ENCODE peak calls at places on chromosomes 12 and 14, in five cellular contexts. J, H, R, Z and G are unnamed samples.

GRCh38 chr14:71636820-71637471 is 295.3 kb upstream of the RGS6 start:
- DNase-seq in J (no peak), H (no peak), R (no peak), Z (no peak), G (no peak)

GRCh38 chr12:96238336-96239031 is 44.3 kb downstream of the ELK3 start:
- DNase-seq in J (no peak), H (no peak), R (no peak), Z (no peak), G (no peak)

GRCh38 chr12:3421191-3421590 is 69.8 kb upstream of the PRMT8 start:
- DNase-seq in J (no peak), H (no peak), R (no peak), Z (no peak), G (no peak)

GRCh38 chr12:104784592-104784991 is 173.5 kb downstream of the SLC41A2 start:
- DNase-seq in J (no peak), H (no peak), R (no peak), Z (no peak), G (no peak)

GRCh38 chr12:54028324-54029201 is at the start of gene HOXC6:
- DNase-seq in J (peak), H (no peak), R (peak), Z (no peak), G (peak)

GRCh38 chr12:24748326-24748725 is 200.6 kb downstream of the BCAT1 start:
- DNase-seq in J (no peak), H (no peak), R (no peak), Z (no peak), G (no peak)

GRCh38 chr12:107442593-107442992 is 243.0 kb upstream of the PWP1 start:
- DNase-seq in J (no peak), H (no peak), R (no peak), Z (no peak), G (no peak)

GRCh38 chr12:2638273-2639019 is 156.3 kb upstream of the FKBP4 start:
- DNase-seq in J (no peak), H (no peak), R (no peak), Z (no peak), G (no peak)

GRCh38 chr12:13275366-13275765 is 78.8 kb downstream of the EMP1 start:
- DNase-seq in J (no peak), H (no peak), R (no peak), Z (no peak), G (no peak)

GRCh38 chr12:63083046-63083445 is 68.0 kb downstream of the AVPR1A start:
- DNase-seq in J (no peak), H (no peak), R (no peak), Z (no peak), G (no peak)

GRCh38 chr12:63079791-63080395 is 71.1 kb downstream of the AVPR1A start:
- DNase-seq in J (no peak), H (no peak), R (no peak), Z (no peak), G (no peak)

GRCh38 chr12:63086149-63086915 is 64.7 kb downstream of the AVPR1A start:
- DNase-seq in J (no peak), H (no peak), R (no peak), Z (no peak), G (no peak)

GRCh38 chr12:63085120-63085519 is 65.9 kb downstream of the AVPR1A start:
- DNase-seq in J (no peak), H (no peak), R (no peak), Z (no peak), G (no peak)

DNA sequence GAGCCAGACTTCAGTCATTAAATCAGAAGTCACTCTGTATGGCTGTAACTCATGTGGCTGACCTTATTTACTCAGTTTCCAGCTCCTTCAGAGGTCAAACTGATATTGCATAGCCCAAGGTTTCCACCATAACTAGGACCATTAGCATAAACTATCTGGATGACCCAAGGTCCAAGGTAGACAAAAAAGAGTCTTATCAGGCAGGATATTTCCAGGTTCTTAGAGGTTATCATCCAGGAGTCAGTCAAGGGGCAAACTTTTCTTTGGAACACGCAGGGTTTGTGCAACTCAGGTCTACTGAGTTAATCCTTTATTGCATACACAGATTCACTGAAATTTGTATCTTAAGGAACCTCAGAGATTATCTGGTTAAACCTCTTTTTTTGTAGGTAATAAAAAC is 66.5 kb downstream of the AVPR1A start:
- DNase-seq in J (no peak), H (no peak), R (no peak), Z (no peak), G (no peak)
- H3K27ac ChIP-seq in J (no peak), H (no peak), R (no peak), Z (no peak), G (no peak)

GRCh38 chr14:23443881-23444280 is 8.4 kb upstream of the MYH7 start:
- DNase-seq in J (no peak), H (no peak), R (no peak), Z (no peak), G (no peak)

GRCh38 chr14:23444314-23444713 is 8.9 kb upstream of the MYH7 start:
- DNase-seq in J (no peak), H (no peak), R (no peak), Z (no peak), G (no peak)

GRCh38 chr14:23447634-23448353 is 12.3 kb upstream of the MYH7 start:
- DNase-seq in J (no peak), H (no peak), R (no peak), Z (no peak), G (no peak)

GRCh38 chr14:23445773-23446172 is 10.3 kb upstream of the MYH7 start:
- DNase-seq in J (no peak), H (no peak), R (no peak), Z (no peak), G (no peak)

GRCh38 chr14:23446291-23446851 is 10.9 kb upstream of the MYH7 start:
- DNase-seq in J (no peak), H (peak), R (no peak), Z (no peak), G (no peak)
- TF ChIP-seq CTCF in J (no peak), H (peak), R (no peak), Z (no peak), G (no peak)

GRCh38 chr12:93363854-93364297 is 13.8 kb upstream of the NUDT4 start:
- DNase-seq in J (no peak), H (no peak), R (no peak), Z (no peak), G (no peak)
- H3K27ac ChIP-seq in J (no peak), H (no peak), R (no peak), Z (no peak), G (no peak)

DNA sequence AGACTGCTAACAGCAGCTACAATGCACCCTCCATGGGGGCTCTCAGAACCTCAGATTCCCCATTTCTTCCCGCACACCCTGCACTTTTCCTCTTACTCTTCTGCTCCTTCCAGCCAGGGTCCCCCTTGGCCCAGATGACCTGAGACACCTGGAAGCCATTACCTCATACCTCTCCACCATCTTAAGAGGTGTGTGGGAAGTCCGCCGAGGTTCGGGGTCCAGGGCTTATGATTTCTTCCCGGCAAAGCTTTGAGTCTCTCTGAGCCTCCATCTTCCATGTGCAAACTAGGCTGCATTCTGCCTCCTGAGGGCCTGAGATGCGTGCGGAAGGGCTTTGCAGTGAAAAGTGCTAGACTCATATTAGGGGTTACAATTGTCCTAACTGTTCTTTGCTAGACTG is 5.3 kb downstream of the GSC start:
- DNase-seq in J (no peak), H (no peak), R (no peak), Z (no peak), G (no peak)
- TF ChIP-seq CTCF in J (no peak), H (no peak), R (no peak), Z (no peak), G (no peak)

GRCh38 chr12:27866382-27867101 is 86.5 kb upstream of the MANSC4 start:
- DNase-seq in J (peak), H (no peak), R (no peak), Z (no peak), G (no peak)
- H3K27ac ChIP-seq in J (no peak), H (no peak), R (no peak), Z (no peak), G (no peak)